ENCODE peak calls at places on chromosomes 16 and 17, in nine cellular contexts. P, V, Y, A, X, U, G, S and Q are unnamed samples. For H3K9me3, the result is how much of the 10 kb centered on the place peaks cover.

GRCh38 chr16:85064186-85064585 is 36.6 kb downstream of the KIAA0513 start:
- DNase-seq in P (no peak), V (no peak), Y (no peak), A (no peak), X (no peak), U (no peak), G (no peak), S (no peak), Q (no peak)

GRCh38 chr17:2212328-2212981 is 91.1 kb downstream of the SMG6 start:
- DNase-seq in P (no peak), V (no peak), Y (peak), A (no peak), X (no peak), U (no peak), G (no peak), S (no peak), Q (no peak)

GRCh38 chr17:57935833-57936807 is 19.1 kb downstream of the CUEDC1 start:
- DNase-seq in P (no peak), V (no peak), Y (peak), A (no peak), X (no peak), U (no peak), G (no peak), S (no peak), Q (no peak)

GRCh38 chr17:45364531-45365390 is 47.9 kb upstream of the MAP3K14 start:
- DNase-seq in P (peak), V (no peak), Y (no peak), A (no peak), X (no peak), U (no peak), G (no peak), S (no peak), Q (no peak)

GRCh38 chr17:76452102-76452645 is 778 bp downstream of the UBE2O start:
- DNase-seq in P (no peak), V (peak), Y (peak), A (no peak), X (no peak), U (peak), G (no peak), S (no peak), Q (peak)

GRCh38 chr16:80989801-80990200 is 16.9 kb downstream of the CMC2 start:
- DNase-seq in P (no peak), V (no peak), Y (no peak), A (no peak), X (no peak), U (no peak), G (no peak), S (no peak), Q (no peak)

GRCh38 chr16:4511441-4512082 is 27.0 kb downstream of the CDIP1 start:
- DNase-seq in P (no peak), V (peak), Y (peak), A (peak), X (no peak), U (no peak), G (peak), S (peak), Q (no peak)

GRCh38 chr16:87033541-87034300 is 283.5 kb downstream of the C16orf95 start:
- DNase-seq in P (no peak), V (no peak), Y (peak), A (no peak), X (no peak), U (no peak), G (no peak), S (no peak), Q (no peak)

GRCh38 chr17:49775546-49776260 is 11.8 kb upstream of the FAM117A start:
- DNase-seq in P (no peak), V (no peak), Y (no peak), A (no peak), X (no peak), U (no peak), G (no peak), S (no peak), Q (no peak)

GRCh38 chr17:36942031-36942599 is 4.8 kb downstream of the LHX1 start:
- DNase-seq in P (no peak), V (no peak), Y (no peak), A (no peak), X (no peak), U (no peak), G (no peak), S (no peak), Q (no peak)

GRCh38 chr17:81144423-81144781 is 20.9 kb upstream of the PVALEF start:
- DNase-seq in P (no peak), V (no peak), Y (no peak), A (no peak), X (no peak), U (no peak), G (no peak), S (no peak), Q (no peak)

GRCh38 chr17:65093930-65094329 is 37.4 kb upstream of the GNA13 start:
- DNase-seq in P (no peak), V (no peak), Y (no peak), A (no peak), X (no peak), U (no peak), G (no peak), S (no peak), Q (no peak)

GRCh38 chr17:61884864-61885263 is 21.5 kb upstream of the BRIP1 start:
- DNase-seq in P (no peak), V (no peak), Y (no peak), A (no peak), X (no peak), U (no peak), G (no peak), S (no peak), Q (no peak)

GRCh38 chr17:38893612-38894011 is 23.8 kb downstream of the LASP1 start:
- DNase-seq in P (peak), V (no peak), Y (peak), A (no peak), X (no peak), U (no peak), G (no peak), S (no peak), Q (peak)

GRCh38 chr17:7328840-7329359 is at the start of gene NEURL4:
- DNase-seq in P (no peak), V (no peak), Y (peak), A (no peak), X (no peak), U (no peak), G (no peak), S (no peak), Q (peak)

GRCh38 chr17:7330099-7331015 is 1.2 kb upstream of the NEURL4 start:
- DNase-seq in P (peak), V (peak), Y (peak), A (peak), X (peak), U (peak), G (peak), S (peak), Q (peak)

GRCh38 chr17:7328009-7328408 is 1.1 kb downstream of the NEURL4 start:
- DNase-seq in P (no peak), V (no peak), Y (no peak), A (no peak), X (no peak), U (no peak), G (no peak), S (no peak), Q (no peak)

GRCh38 chr17:7327501-7327900 is 1.6 kb downstream of the NEURL4 start:
- DNase-seq in P (no peak), V (no peak), Y (no peak), A (no peak), X (no peak), U (no peak), G (no peak), S (no peak), Q (no peak)

GRCh38 chr17:7329360-7330098 is 394 bp upstream of the NEURL4 start:
- DNase-seq in P (peak), V (peak), Y (peak), A (peak), X (peak), U (peak), G (peak), S (peak), Q (peak)
- H3K27ac ChIP-seq in P (peak), V (peak), Y (peak), A (peak), X (peak), U (peak), G (peak), S (peak), Q (peak)

GRCh38 chr16:56436258-56436657 is 10.9 kb upstream of the AMFR start:
- DNase-seq in P (no peak), V (no peak), Y (no peak), A (no peak), X (no peak), U (no peak), G (no peak), S (no peak), Q (no peak)

DNA sequence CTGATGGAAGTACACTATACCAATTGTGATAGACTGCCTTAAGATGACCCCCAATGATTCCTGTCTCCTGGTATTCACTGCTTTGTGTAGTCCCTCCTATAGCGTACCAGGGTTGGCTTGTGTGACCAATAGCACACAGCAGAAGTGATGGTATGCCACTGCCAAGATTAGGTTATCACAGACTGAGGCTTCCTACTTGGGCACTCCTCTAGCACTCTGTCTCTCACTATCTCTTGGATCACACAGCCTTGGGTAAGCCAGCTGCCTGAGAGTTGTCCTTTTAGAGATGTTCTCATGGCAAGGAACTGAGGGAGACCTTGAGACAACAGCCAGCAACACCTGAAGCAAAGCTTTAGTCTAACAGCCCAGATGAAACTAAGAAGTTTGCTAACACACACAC is 12.7 kb upstream of the AMFR start:
- DNase-seq in P (no peak), V (no peak), Y (no peak), A (no peak), X (no peak), U (no peak), G (no peak), S (no peak), Q (no peak)
- H3K9me3 ChIP-seq in P (under half), V (under half), Y (under half), A (under half), X (under half), U (under half), G (under half), S (under half), Q (under half)

DNA sequence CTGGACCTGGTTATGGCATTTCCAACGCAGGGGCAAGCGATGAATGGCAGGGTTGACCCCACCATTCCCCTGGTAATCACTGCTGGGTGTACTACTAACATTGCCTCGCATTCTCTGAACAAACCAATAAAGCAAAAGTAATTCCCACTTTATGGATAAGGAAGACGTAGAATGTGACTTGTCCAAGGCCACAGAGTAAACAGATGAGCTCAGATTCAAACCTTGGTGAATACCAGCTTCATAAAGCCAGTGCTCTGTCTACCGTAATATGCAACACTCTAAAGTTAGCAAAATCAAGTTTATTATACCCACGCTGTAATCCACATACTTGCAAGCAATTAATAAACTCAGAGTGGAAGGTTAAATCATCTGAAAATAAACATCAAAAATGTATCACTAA is 59.6 kb downstream of the ANKFY1 start:
- DNase-seq in P (no peak), V (no peak), Y (no peak), A (no peak), X (no peak), U (no peak), G (no peak), S (no peak), Q (no peak)
- H3K27ac ChIP-seq in P (no peak), V (peak), Y (no peak), A (no peak), X (no peak), U (no peak), G (peak), S (peak), Q (no peak)

GRCh38 chr16:1734816-1735215 is 28.8 kb downstream of the MAPK8IP3 start:
- DNase-seq in P (no peak), V (no peak), Y (no peak), A (no peak), X (no peak), U (no peak), G (no peak), S (no peak), Q (no peak)
- H3K9me3 ChIP-seq in P (under half), V (under half), Y (under half), A (under half), X (under half), U (under half), G (under half), S (under half), Q (under half)

GRCh38 chr16:16196099-16196498 is 27.2 kb downstream of the ABCC6 start:
- DNase-seq in P (no peak), V (no peak), Y (no peak), A (no peak), X (no peak), U (no peak), G (no peak), S (no peak), Q (no peak)

GRCh38 chr16:16191493-16192167 is 31.7 kb downstream of the ABCC6 start:
- DNase-seq in P (no peak), V (no peak), Y (no peak), A (no peak), X (no peak), U (no peak), G (no peak), S (no peak), Q (no peak)

GRCh38 chr16:16197966-16198365 is 25.3 kb downstream of the ABCC6 start:
- DNase-seq in P (no peak), V (no peak), Y (no peak), A (no peak), X (no peak), U (no peak), G (no peak), S (no peak), Q (no peak)

DNA sequence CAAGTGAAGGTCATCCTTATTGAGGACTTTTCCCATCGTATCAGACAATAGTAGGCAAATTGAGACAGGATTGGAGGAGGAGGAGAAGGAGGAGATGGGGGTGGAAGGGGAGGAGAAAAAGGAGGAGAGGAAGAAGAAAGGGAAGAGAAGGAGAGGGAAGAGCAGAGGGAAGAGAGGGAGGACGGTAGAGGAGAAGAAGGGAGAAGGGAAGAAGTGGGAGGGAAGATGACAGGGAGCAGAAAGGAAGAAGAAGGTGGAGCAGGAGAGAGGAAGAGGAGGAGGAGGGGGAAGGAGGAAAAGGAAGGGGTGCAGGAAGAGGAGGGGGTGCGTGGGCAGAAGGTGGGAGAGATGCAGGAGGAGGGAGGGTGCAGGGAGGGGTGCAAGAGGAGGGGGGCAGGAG is 26.0 kb downstream of the ABCC6 start:
- DNase-seq in P (no peak), V (no peak), Y (no peak), A (no peak), X (no peak), U (no peak), G (no peak), S (no peak), Q (no peak)
- H3K27ac ChIP-seq in P (no peak), V (no peak), Y (no peak), A (no peak), X (no peak), U (no peak), G (no peak), S (no peak), Q (no peak)

DNA sequence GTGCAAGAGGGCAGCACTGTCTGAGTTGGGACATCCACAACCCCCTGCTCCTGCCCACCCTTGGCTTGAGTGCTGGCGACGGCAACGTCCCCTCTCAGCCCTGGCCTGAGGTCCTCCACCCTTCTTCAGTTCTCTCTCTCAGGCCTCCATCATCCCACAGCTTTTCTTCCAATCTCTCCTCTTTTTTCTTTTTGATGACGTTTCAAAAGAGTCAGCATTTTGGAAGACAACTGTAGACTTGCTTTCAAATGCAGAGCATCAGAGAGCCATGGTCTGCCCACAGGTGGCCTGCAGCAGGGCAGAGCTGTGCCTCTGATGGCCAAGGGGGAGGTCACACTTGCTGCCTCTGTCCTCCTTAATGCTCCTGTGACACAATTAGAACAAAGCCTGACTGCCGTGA is 775.4 kb downstream of the KCNJ18 start:
- DNase-seq in P (no peak), V (no peak), Y (no peak), A (no peak), X (no peak), U (no peak), G (no peak), S (no peak), Q (no peak)
- H3K9me3 ChIP-seq in P (under half), V (under half), Y (under half), A (under half), X (under half), U (under half), G (under half), S (under half), Q (under half)